ENCODE peak calls at places on chromosomes 7 and 10, in ten cellular contexts. J, D, M, R, C, Z, X, S, H and O are unnamed samples.

GRCh38 chr7:124840435-124840834 is 74.8 kb upstream of the GPR37 start:
- DNase-seq in H (no peak), C (no peak), M (no peak), J (no peak), Z (no peak), R (no peak), S (no peak), D (no peak), X (no peak), O (no peak)

GRCh38 chr10:31075434-31075833 is 43.8 kb upstream of the ZNF438 start:
- DNase-seq in J (no peak), C (peak), M (no peak), D (no peak), Z (peak), S (no peak), X (no peak), H (no peak), R (peak), O (no peak)

GRCh38 chr7:129094501-129094900 is 39.6 kb upstream of the TNPO3 start:
- DNase-seq in X (no peak), H (no peak), C (no peak), M (no peak), Z (no peak), D (no peak), J (no peak), R (no peak), S (no peak), O (no peak)

GRCh38 chr10:87524296-87524695 is 19.6 kb downstream of the MINPP1 start:
- DNase-seq in X (no peak), Z (no peak), R (no peak), M (no peak), H (no peak), C (no peak), D (no peak), S (no peak), J (no peak), O (no peak)

GRCh38 chr7:99898836-99899235 is 20.5 kb downstream of the TRIM4 start:
- DNase-seq in S (no peak), H (no peak), R (peak), Z (peak), D (no peak), M (no peak), X (no peak), J (no peak), C (no peak), O (no peak)

GRCh38 chr10:85464336-85464735 is 902.3 kb downstream of the GRID1 start:
- DNase-seq in D (no peak), J (no peak), M (no peak), S (no peak), H (no peak), C (no peak), Z (no peak), R (no peak), X (no peak), O (no peak)

GRCh38 chr7:55776196-55776595 is 86.4 kb downstream of the SEPTIN14 start:
- DNase-seq in H (no peak), Z (no peak), S (no peak), X (no peak), D (no peak), R (no peak), J (no peak), M (no peak), C (no peak), O (no peak)

GRCh38 chr10:10847313-10847712 is 170.4 kb upstream of the CELF2 start:
- DNase-seq in S (no peak), R (no peak), M (no peak), H (no peak), C (no peak), J (no peak), Z (no peak), D (no peak), X (no peak), O (no peak)

GRCh38 chr10:46304671-46305429 is 18.1 kb downstream of the ANTXRL start:
- DNase-seq in J (no peak), D (no peak), Z (no peak), H (no peak), M (no peak), X (no peak), C (no peak), R (peak), S (no peak), O (peak)

GRCh38 chr10:71064413-71065118 is 147.8 kb upstream of the UNC5B start:
- DNase-seq in J (no peak), S (no peak), R (no peak), H (no peak), M (no peak), C (no peak), X (no peak), Z (no peak), D (no peak), O (no peak)

GRCh38 chr7:66140924-66141323 is 26.3 kb downstream of the CRCP start:
- DNase-seq in M (no peak), H (no peak), R (peak), J (peak), D (no peak), X (peak), S (no peak), Z (peak), C (no peak), O (no peak)

GRCh38 chr10:85012305-85012704 is 683.9 kb downstream of the CCSER2 start:
- DNase-seq in D (no peak), M (no peak), X (no peak), S (no peak), J (no peak), H (no peak), R (no peak), C (no peak), Z (no peak), O (no peak)

GRCh38 chr7:27139335-27140107 is 4.0 kb downstream of the HOXA5 start:
- DNase-seq in D (no peak), Z (no peak), J (peak), R (no peak), H (no peak), X (no peak), S (no peak), C (no peak), M (no peak), O (peak)

GRCh38 chr7:81175291-81175942 is 256.6 kb upstream of the SEMA3C start:
- DNase-seq in X (no peak), R (no peak), D (no peak), S (no peak), Z (no peak), M (no peak), H (no peak), J (no peak), C (no peak), O (no peak)

GRCh38 chr10:78656815-78657621 is 411.7 kb upstream of the ZMIZ1 start:
- DNase-seq in Z (no peak), R (no peak), H (no peak), J (peak), S (no peak), D (no peak), M (no peak), C (no peak), X (no peak), O (no peak)

GRCh38 chr7:95441042-95441823 is 6.4 kb upstream of the PON2 start:
- DNase-seq in R (no peak), M (no peak), H (no peak), J (no peak), X (no peak), Z (no peak), C (peak), D (no peak), S (no peak), O (no peak)

GRCh38 chr7:94315011-94315410 is 79.7 kb upstream of the COL1A2 start:
- DNase-seq in H (no peak), X (no peak), Z (no peak), D (no peak), R (no peak), J (no peak), M (no peak), S (no peak), C (no peak), O (no peak)

GRCh38 chr7:41924798-41925197 is 221.9 kb upstream of the INHBA start:
- DNase-seq in D (no peak), X (no peak), C (no peak), M (no peak), R (no peak), S (no peak), J (no peak), Z (no peak), H (no peak), O (no peak)

GRCh38 chr7:1395211-1396070 is 63.8 kb downstream of the MICALL2 start:
- DNase-seq in R (no peak), X (no peak), H (no peak), M (no peak), Z (no peak), S (no peak), C (no peak), J (no peak), D (no peak), O (no peak)

GRCh38 chr10:106614293-106614692 is 550.2 kb downstream of the SORCS1 start:
- DNase-seq in H (no peak), S (no peak), D (no peak), R (no peak), Z (no peak), J (no peak), M (no peak), X (no peak), C (no peak), O (no peak)

GRCh38 chr7:92797693-92798092 is 38.7 kb downstream of the CDK6 start:
- DNase-seq in X (no peak), S (no peak), J (no peak), C (no peak), H (no peak), D (no peak), R (no peak), Z (no peak), M (no peak), O (no peak)